ENCODE peak calls at places on chromosomes 3 and 15, in eight cellular contexts. M is heart left ventricle, K is uterus, I is Peyer's patch, Q is transverse colon, B is body of pancreas, W is IMR-90, R is tibial nerve. V is an unnamed sample.

GRCh38 chr15:43463542-43463941 is 29.4 kb downstream of the TP53BP1 start:
- DNase-seq in B (no peak), R (no peak), W (peak; percentile 12), M (no peak), Q (no peak), I (no peak), K (no peak), V (no peak)

GRCh38 chr3:98171066-98171465 is 4.6 kb downstream of the OR5H15 start:
- DNase-seq in K (no peak), I (no peak), W (no peak), Q (no peak), R (no peak), B (no peak), M (no peak), V (no peak)

GRCh38 chr3:173943264-173943663 is 545.7 kb downstream of the NLGN1 start:
- DNase-seq in M (no peak), R (no peak), I (no peak), K (no peak), W (no peak), B (no peak), Q (no peak), V (no peak)

GRCh38 chr15:52567886-52568568 is 803 bp downstream of the ARPP19 start:
- DNase-seq in M (no peak), K (no peak), Q (peak; percentile 61), R (no peak), W (peak; percentile 24), B (peak; percentile 58), I (peak; percentile 74), V (peak; percentile 48)

GRCh38 chr3:180362081-180362480 is 239.9 kb upstream of the TTC14 start:
- DNase-seq in K (no peak), B (no peak), I (no peak), R (no peak), W (no peak), M (no peak), Q (no peak), V (no peak)

GRCh38 chr15:74040115-74040850 is 42.1 kb downstream of the GOLGA6A start:
- DNase-seq in K (peak; percentile 73), B (no peak), Q (peak; percentile 48), M (peak; percentile 85), I (no peak), W (peak; percentile 98), R (peak; percentile 47), V (peak; percentile 25)

GRCh38 chr3:42369304-42369703 is 41.1 kb downstream of the LYZL4 start:
- DNase-seq in R (no peak), Q (peak; percentile 11), B (peak; percentile 14), W (no peak), M (peak; percentile 33), K (peak; percentile 22), I (no peak), V (no peak)

GRCh38 chr3:172364374-172365027 is 83.8 kb downstream of the GHSR start:
- DNase-seq in Q (no peak), B (no peak), M (no peak), I (no peak), K (no peak), R (no peak), W (no peak), V (no peak)

GRCh38 chr3:190492966-190493365 is 20.9 kb upstream of the IL1RAP start:
- DNase-seq in R (no peak), B (no peak), I (no peak), W (no peak), Q (no peak), K (no peak), M (no peak), V (no peak)

GRCh38 chr15:74208901-74209559 is 6.4 kb upstream of the STRA6 start:
- DNase-seq in K (no peak), Q (no peak), M (no peak), W (peak; percentile 48), B (no peak), I (no peak), R (no peak), V (no peak)

GRCh38 chr3:4805662-4806061 is 173.6 kb upstream of the BHLHE40 start:
- DNase-seq in B (no peak), M (no peak), R (no peak), Q (no peak), W (no peak), K (no peak), I (no peak), V (no peak)

GRCh38 chr3:179268400-179269051 is 17.6 kb upstream of the KCNMB3 start:
- DNase-seq in Q (no peak), M (no peak), I (no peak), W (no peak), B (no peak), K (no peak), R (no peak), V (no peak)

GRCh38 chr3:179264456-179264855 is 13.5 kb upstream of the KCNMB3 start:
- DNase-seq in B (no peak), Q (no peak), M (no peak), R (no peak), W (no peak), K (no peak), I (no peak), V (no peak)

GRCh38 chr3:179265092-179265491 is 14.2 kb upstream of the KCNMB3 start:
- DNase-seq in I (no peak), K (no peak), M (no peak), Q (no peak), W (no peak), B (no peak), R (no peak), V (no peak)

GRCh38 chr3:179265875-179266274 is 15.0 kb upstream of the KCNMB3 start:
- DNase-seq in M (no peak), K (no peak), Q (no peak), B (no peak), R (no peak), I (no peak), W (no peak), V (no peak)

DNA sequence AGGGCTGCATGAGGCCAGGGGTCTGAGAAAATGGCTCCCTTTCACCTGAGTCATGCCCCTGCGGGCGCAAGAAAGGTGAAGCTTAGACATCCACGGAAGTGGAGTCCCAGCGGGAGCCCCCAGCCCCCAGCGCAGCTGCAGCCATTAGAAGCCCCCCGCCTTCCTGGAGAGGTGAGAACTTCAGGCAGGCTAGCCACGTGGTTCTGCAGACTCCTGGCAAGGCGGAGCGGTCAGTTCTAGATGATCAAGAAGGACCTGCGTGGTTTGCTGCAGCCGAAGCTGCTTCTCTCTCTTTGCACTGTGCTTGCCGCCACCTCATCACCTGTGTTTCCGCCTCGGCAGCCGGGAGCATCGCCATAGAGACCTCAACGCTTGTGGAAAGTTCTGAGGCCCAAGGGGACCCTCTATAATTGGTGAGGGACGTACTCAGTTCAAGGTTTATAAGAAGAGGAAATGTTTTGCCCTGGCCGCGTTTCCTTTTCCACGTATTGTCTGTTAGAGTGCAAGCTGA is 15.8 kb upstream of the KCNMB3 start:
- DNase-seq in W (no peak), R (no peak), B (no peak), Q (no peak), I (no peak), M (peak; percentile 45), K (no peak), V (no peak)
- H3K4me3 ChIP-seq in W (no peak overlapping the region), R (no peak overlapping the region), B (no peak overlapping the region), Q (no peak overlapping the region), I (no peak overlapping the region), M (no peak overlapping the region), K (no peak overlapping the region), V (no peak overlapping the region)

DNA sequence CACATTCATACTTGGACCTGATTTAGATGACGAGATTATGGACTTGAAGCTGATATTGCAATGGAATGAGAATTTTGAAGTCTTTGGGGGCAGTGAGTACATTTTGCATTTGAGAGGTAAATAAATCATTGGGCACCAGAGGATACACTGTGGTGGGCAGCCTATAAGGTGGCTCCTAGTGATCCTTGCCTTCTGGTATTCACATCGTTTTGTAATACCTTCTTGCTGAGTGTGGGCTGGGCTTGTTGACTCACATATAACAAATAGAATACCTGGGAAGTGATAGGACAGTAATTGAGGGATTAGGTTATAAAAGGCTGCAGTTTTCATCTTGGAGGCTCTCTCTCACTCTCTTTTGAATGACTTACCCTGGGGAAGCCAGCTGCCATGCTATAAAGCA is 605.5 kb upstream of the KCNMB2 start:
- DNase-seq in Q (no peak), M (no peak), B (no peak), R (no peak), I (no peak), K (no peak), W (no peak), V (no peak)
- H3K4me1 ChIP-seq in Q (peaks cover 3% of the 10 kb centered on the region), M (peaks cover 34% of the 10 kb centered on the region), B (peaks cover 4% of the 10 kb centered on the region), R (no peaks in the 10 kb centered on the region), I (peaks cover 3% of the 10 kb centered on the region), K (no peaks in the 10 kb centered on the region), W (peaks cover 10% of the 10 kb centered on the region), V (peaks cover 15% of the 10 kb centered on the region)

DNA sequence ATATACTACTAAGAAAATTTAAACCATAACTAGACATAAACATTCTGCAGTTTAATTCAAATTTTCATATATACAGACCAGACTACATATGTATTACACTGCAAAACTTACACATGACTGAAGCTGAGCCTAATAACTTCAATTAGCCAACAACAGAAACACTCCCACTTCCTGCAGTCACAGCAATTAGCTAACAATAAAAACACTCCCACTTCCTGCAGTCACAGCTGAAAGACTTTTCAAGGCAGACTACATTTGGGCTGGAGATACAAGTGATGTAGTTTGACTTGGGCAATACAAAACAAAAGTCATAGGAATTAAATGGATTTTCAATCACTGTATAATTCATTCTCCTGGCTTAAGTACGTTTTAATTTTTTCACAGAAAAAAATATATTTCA is 10.3 kb downstream of the TM2D3 start:
- DNase-seq in I (no peak), M (no peak), W (no peak), B (no peak), Q (no peak), K (no peak), R (no peak), V (no peak)
- TF ChIP-seq POLR2A in I (no peak), M (no peak), W (no peak), B (no peak), Q (no peak), K (peak; percentile 55), R (no peak), V (peak; percentile 16)

GRCh38 chr3:193354423-193354822 is 24.1 kb downstream of the ATP13A5 start:
- DNase-seq in Q (no peak), R (no peak), B (no peak), K (no peak), M (no peak), I (no peak), W (no peak), V (no peak)

GRCh38 chr3:193357291-193357690 is 21.3 kb downstream of the ATP13A5 start:
- DNase-seq in W (no peak), K (no peak), Q (no peak), B (no peak), R (no peak), M (no peak), I (no peak), V (no peak)
- H3K4me3 ChIP-seq in W (no peak overlapping the region), K (no peak overlapping the region), Q (no peak overlapping the region), B (no peak overlapping the region), R (no peak overlapping the region), M (no peak overlapping the region), I (no peak overlapping the region), V (no peak overlapping the region)

GRCh38 chr3:196641278-196642058 is 2.0 kb downstream of the NRROS start:
- DNase-seq in K (no peak), Q (no peak), R (no peak), W (no peak), M (no peak), B (no peak), I (no peak), V (no peak)
- H3K4me1 ChIP-seq in K (no peaks in the 10 kb centered on the region), Q (peaks cover 3% of the 10 kb centered on the region), R (no peaks in the 10 kb centered on the region), W (peaks cover 2% of the 10 kb centered on the region), M (peaks cover 74% of the 10 kb centered on the region), B (peaks cover 8% of the 10 kb centered on the region), I (peaks cover 13% of the 10 kb centered on the region), V (no peaks in the 10 kb centered on the region)

GRCh38 chr3:38454179-38454883 is 641 bp downstream of the ACVR2B start:
- DNase-seq in K (peak; percentile 38), B (peak; percentile 53), I (peak; percentile 84), W (peak; percentile 13), M (peak; percentile 36), Q (peak; percentile 76), R (no peak), V (no peak)
- TF ChIP-seq POLR2A in K (no peak), B (peak; percentile 20), I (peak; percentile 41), W (no peak), M (no peak), Q (peak; percentile 65), R (peak; percentile 31), V (peak; percentile 20)